ENCODE peak calls at places on chromosome 2, in ten cellular contexts. D, X, U, A, N, L, Z, I, G and P are unnamed samples.

GRCh38 chr2:203681978-203682377 is 24.5 kb upstream of the CD28 start:
- DNase-seq in X (no peak), I (no peak), A (no peak), U (no peak), N (no peak), G (no peak), D (no peak), L (no peak), Z (no peak), P (no peak)

GRCh38 chr2:26316041-26316440 is 29.9 kb upstream of the SELENOI start:
- DNase-seq in X (no peak), G (peak), L (no peak), U (no peak), I (peak), Z (no peak), N (no peak), A (no peak), D (no peak), P (no peak)

GRCh38 chr2:25042321-25043240 is 705 bp downstream of the EFR3B start:
- DNase-seq in L (no peak), I (no peak), Z (peak), D (peak), G (peak), N (no peak), U (peak), A (peak), X (peak), P (peak)

GRCh38 chr2:223041527-223042109 is 10.4 kb upstream of the KCNE4 start:
- DNase-seq in N (no peak), G (peak), A (no peak), X (no peak), U (no peak), I (peak), D (peak), Z (peak), L (peak), P (no peak)

GRCh38 chr2:227370791-227371312 is 8.3 kb downstream of the TM4SF20 start:
- DNase-seq in N (no peak), Z (no peak), D (no peak), I (no peak), A (no peak), G (no peak), L (peak), U (no peak), X (no peak), P (no peak)

GRCh38 chr2:24339856-24340262 is 20.5 kb downstream of the ITSN2 start:
- DNase-seq in A (no peak), G (no peak), I (no peak), N (no peak), L (no peak), D (no peak), Z (no peak), U (no peak), X (no peak), P (no peak)

GRCh38 chr2:69375494-69376353 is 11.3 kb downstream of the GFPT1 start:
- DNase-seq in A (no peak), U (no peak), G (peak), D (no peak), I (peak), L (peak), Z (no peak), X (no peak), N (no peak), P (no peak)

GRCh38 chr2:45774688-45775244 is 123.3 kb downstream of the PRKCE start:
- DNase-seq in U (no peak), A (no peak), Z (no peak), I (no peak), L (no peak), N (no peak), G (no peak), D (no peak), X (no peak), P (no peak)

GRCh38 chr2:226795281-226796011 is 4.2 kb downstream of the IRS1 start:
- DNase-seq in Z (no peak), X (no peak), G (no peak), I (no peak), D (peak), U (no peak), L (peak), N (no peak), A (peak), P (peak)

GRCh38 chr2:118911166-118911565 is 30.8 kb upstream of the MARCO start:
- DNase-seq in G (no peak), U (no peak), L (no peak), D (no peak), X (no peak), A (no peak), I (no peak), N (no peak), Z (no peak), P (no peak)

GRCh38 chr2:174059178-174059874 is 94.2 kb upstream of the SP3 start:
- DNase-seq in U (no peak), D (peak), Z (no peak), A (no peak), L (no peak), G (no peak), X (no peak), I (no peak), N (no peak), P (no peak)

GRCh38 chr2:160368988-160369935 is 124.3 kb downstream of the RBMS1 start:
- DNase-seq in I (no peak), D (no peak), L (no peak), X (no peak), G (peak), U (no peak), Z (no peak), N (no peak), A (no peak), P (no peak)

GRCh38 chr2:57685047-57685446 is 361.6 kb upstream of the VRK2 start:
- DNase-seq in L (no peak), X (no peak), G (no peak), A (no peak), D (no peak), Z (no peak), N (no peak), U (no peak), I (no peak), P (no peak)

GRCh38 chr2:217617496-217618085 is 385.2 kb downstream of the TNS1 start:
- DNase-seq in L (no peak), X (no peak), I (no peak), D (no peak), G (no peak), A (no peak), Z (no peak), U (no peak), N (no peak), P (no peak)

GRCh38 chr2:3636586-3637310 is 21.3 kb upstream of the ALLC start:
- DNase-seq in Z (no peak), A (no peak), U (no peak), N (no peak), I (no peak), X (no peak), D (no peak), L (no peak), G (no peak), P (no peak)

GRCh38 chr2:216490061-216490460 is 8.6 kb upstream of the RPL37A start:
- DNase-seq in G (no peak), Z (no peak), I (no peak), N (no peak), U (no peak), D (peak), A (no peak), X (no peak), L (no peak), P (no peak)

GRCh38 chr2:215611609-215612386 is 175.9 kb upstream of the FN1 start:
- DNase-seq in D (no peak), L (no peak), Z (no peak), N (no peak), A (no peak), U (no peak), X (no peak), I (no peak), G (no peak), P (no peak)

GRCh38 chr2:26491563-26492167 is 13.7 kb upstream of the OTOF start:
- DNase-seq in U (no peak), I (no peak), L (no peak), A (no peak), N (no peak), D (no peak), G (no peak), X (no peak), Z (no peak), P (no peak)

GRCh38 chr2:222797871-222798270 is 63.0 kb upstream of the ACSL3 start:
- DNase-seq in X (no peak), D (no peak), U (no peak), N (no peak), G (no peak), Z (no peak), I (peak), A (no peak), L (no peak), P (no peak)

GRCh38 chr2:120783371-120783791 is 47.7 kb downstream of the GLI2 start:
- DNase-seq in A (no peak), I (no peak), L (peak), N (no peak), D (no peak), G (no peak), X (no peak), Z (no peak), U (no peak), P (peak)

GRCh38 chr2:27752551-27753237 is 18.8 kb upstream of the MRPL33 start:
- DNase-seq in U (no peak), Z (no peak), N (no peak), L (peak), A (peak), G (peak), X (no peak), I (no peak), D (no peak), P (peak)